ENCODE peak calls at places on chromosomes 13 and 19, in seven cellular contexts. R is stomach, X is HepG2, N is sigmoid colon, K is suprapubic skin, F is HL-60, J is transverse colon. Q is an unnamed sample.

GRCh38 chr19:40659566-40659965 is 30.9 kb downstream of the NUMBL start:
- DNase-seq in N (no peak), F (no peak), J (no peak), X (no peak), K (no peak), R (no peak), Q (no peak)

GRCh38 chr19:3374369-3375112 is 8.2 kb downstream of the NFIC start:
- DNase-seq in N (peak), K (no peak), X (no peak), J (no peak), R (peak), F (no peak), Q (no peak)

GRCh38 chr19:12995596-12996541 is 594 bp downstream of the NFIX start:
- DNase-seq in X (no peak), K (no peak), N (no peak), R (no peak), J (no peak), F (peak), Q (no peak)

GRCh38 chr13:75195479-75196111 is 286.4 kb downstream of the TBC1D4 start:
- DNase-seq in N (no peak), F (no peak), R (no peak), X (no peak), J (no peak), K (no peak), Q (no peak)

GRCh38 chr13:111650626-111651025 is 330.2 kb downstream of the TEX29 start:
- DNase-seq in R (no peak), X (no peak), K (peak), N (no peak), F (no peak), J (no peak), Q (no peak)

GRCh38 chr19:12513531-12514061 is 29.0 kb upstream of the ZNF709 start:
- DNase-seq in K (no peak), R (no peak), X (no peak), N (no peak), F (no peak), J (no peak), Q (no peak)

GRCh38 chr13:26646603-26647002 is 89.1 kb downstream of the WASF3 start:
- DNase-seq in X (no peak), R (no peak), N (no peak), J (no peak), F (no peak), K (no peak), Q (no peak)

GRCh38 chr19:2887391-2887914 is 13.3 kb upstream of the ZNF57 start:
- DNase-seq in N (no peak), R (no peak), X (peak), J (no peak), K (no peak), F (peak), Q (peak)

GRCh38 chr19:14059093-14059480 is 2.8 kb downstream of the PALM3 start:
- DNase-seq in J (peak), N (no peak), X (no peak), K (no peak), F (no peak), R (peak), Q (no peak)

GRCh38 chr19:14059652-14060155 is 2.2 kb downstream of the PALM3 start:
- DNase-seq in J (no peak), R (no peak), K (no peak), N (no peak), X (peak), F (no peak), Q (no peak)

GRCh38 chr19:14056069-14056666 is 5.7 kb downstream of the PALM3 start:
- DNase-seq in R (no peak), F (no peak), K (no peak), J (no peak), X (no peak), N (no peak), Q (no peak)

GRCh38 chr19:14056741-14057356 is 5.0 kb downstream of the PALM3 start:
- DNase-seq in F (no peak), N (no peak), X (no peak), K (no peak), J (no peak), R (no peak), Q (no peak)

GRCh38 chr19:14058182-14059092 is 3.4 kb downstream of the PALM3 start:
- DNase-seq in J (no peak), X (no peak), F (no peak), N (no peak), K (no peak), R (no peak), Q (no peak)
- H3K4me3 ChIP-seq in J (no peak), X (no peak), F (no peak), N (no peak), K (no peak), R (peak), Q (no peak)

DNA sequence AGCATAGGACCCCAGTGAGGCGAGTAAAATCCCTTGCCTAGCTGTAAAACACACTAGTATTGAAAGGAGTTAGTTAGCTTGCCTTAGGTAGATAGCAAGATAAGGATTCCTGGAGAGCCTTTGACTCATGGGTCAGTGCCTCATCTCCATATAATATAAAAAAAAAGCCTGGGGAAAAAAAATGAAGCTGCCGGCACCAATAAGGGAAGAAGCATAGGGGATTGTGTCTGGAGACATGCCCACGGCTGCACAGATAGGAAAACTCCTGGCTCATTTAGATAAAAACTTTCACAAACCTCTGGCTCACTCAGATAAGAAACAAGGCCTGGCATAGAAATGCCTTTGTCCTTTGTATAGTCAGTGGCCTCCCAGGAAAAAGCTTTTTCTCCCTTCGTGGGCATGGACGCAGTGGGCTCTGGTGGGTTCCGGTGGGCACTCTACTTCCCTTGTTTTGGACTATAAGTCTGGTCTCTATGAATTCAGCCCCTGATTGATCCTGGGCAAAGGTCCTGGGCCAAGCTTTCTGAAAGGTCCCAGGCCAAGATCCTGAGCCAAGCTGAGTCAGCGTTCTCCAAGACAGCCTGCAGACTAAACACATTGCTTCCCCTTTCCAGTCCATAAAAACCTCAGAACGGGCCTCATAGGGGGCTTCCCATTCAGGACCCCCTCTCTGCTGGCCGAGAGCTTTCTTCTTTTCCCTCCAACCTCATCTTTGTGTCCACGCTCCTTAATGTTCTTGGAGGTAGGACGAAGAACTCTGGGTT is 4.9 kb upstream of the OR7A17 start:
- DNase-seq in K (no peak), F (no peak), J (peak), R (no peak), N (peak), X (no peak), Q (no peak)
- TF ChIP-seq POLR2AphosphoS5 in K (no peak), F (no peak), J (no peak), R (no peak), N (no peak), X (no peak), Q (no peak)

GRCh38 chr19:57817976-57818375 is 3.3 kb upstream of the ZNF552 start:
- DNase-seq in J (no peak), X (no peak), F (no peak), K (no peak), R (no peak), N (no peak), Q (no peak)

GRCh38 chr19:57815247-57816075 is 748 bp upstream of the ZNF552 start:
- DNase-seq in X (no peak), J (no peak), K (peak), R (peak), N (no peak), F (no peak), Q (no peak)

GRCh38 chr19:57820599-57820998 is 5.9 kb upstream of the ZNF552 start:
- DNase-seq in R (no peak), J (no peak), F (no peak), X (no peak), N (no peak), K (no peak), Q (no peak)

GRCh38 chr19:57816652-57817051 is 1.9 kb upstream of the ZNF552 start:
- DNase-seq in N (no peak), R (no peak), J (no peak), K (no peak), X (no peak), F (no peak), Q (no peak)

DNA sequence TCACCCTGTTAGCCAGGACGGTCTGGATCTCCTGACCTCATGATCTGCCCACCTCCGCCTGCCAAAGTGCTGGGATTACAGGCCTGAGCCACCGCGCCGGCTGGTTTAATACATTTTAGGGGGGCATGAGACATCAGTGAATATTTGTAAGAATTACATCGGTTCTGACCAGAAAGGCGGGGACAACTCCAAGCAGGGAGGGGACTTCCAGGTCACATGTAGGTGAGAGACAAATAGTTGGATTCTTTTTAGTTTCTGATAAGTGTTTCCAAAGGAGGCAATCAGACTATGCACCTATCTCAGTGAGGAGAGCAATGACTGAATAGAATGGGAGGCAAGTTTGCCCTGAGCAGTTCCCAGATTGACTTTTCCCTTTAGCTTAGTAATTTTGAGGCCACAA is 3.7 kb upstream of the ZNF552 start:
- DNase-seq in X (peak), J (no peak), R (no peak), F (no peak), K (no peak), N (no peak), Q (no peak)
- H3K4me3 ChIP-seq in X (no peak), J (no peak), R (no peak), F (no peak), K (no peak), N (no peak), Q (no peak)

DNA sequence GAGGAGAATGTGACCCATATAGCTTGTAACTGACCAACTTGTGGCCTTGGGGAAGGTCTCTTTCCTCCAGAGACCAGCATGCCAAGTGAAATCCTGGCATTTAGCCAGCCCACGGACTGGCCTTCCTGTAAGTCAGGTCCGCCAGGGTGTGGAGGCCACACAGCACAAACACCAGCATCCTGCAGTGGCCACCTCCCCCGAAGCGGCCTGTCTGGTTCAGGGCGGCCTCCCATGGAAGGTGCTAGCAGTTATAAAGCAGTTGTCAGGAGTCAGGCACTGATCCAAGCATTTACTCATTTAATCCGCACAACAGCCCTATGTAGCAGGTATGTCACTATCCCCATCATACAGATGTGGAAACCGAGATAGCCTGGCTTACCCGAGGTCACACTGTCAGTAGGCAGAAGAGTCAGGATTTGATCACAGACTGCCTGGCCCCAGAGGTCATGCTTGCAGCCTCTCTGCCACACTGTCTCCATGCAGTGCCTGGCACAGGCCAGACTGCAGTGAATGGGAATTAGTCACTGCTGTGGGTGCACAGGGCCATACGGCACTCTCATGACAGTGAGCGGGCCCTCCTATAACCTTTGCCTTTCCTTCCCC is 36.7 kb downstream of the CAPN12 start:
- DNase-seq in J (no peak), R (peak), F (no peak), K (peak), N (peak), X (peak), Q (peak)
- TF ChIP-seq POLR2AphosphoS5 in J (no peak), R (no peak), F (no peak), K (no peak), N (peak), X (no peak), Q (peak)

GRCh38 chr19:18291019-18291524 is 9.7 kb upstream of the JUND start:
- DNase-seq in J (no peak), N (no peak), K (no peak), F (no peak), R (no peak), X (no peak), Q (no peak)
- H3K4me3 ChIP-seq in J (peak), N (peak), K (peak), F (peak), R (peak), X (no peak), Q (peak)

GRCh38 chr19:6374179-6374709 is 1.5 kb downstream of the PSPN start:
- DNase-seq in R (no peak), X (no peak), K (no peak), N (peak), J (no peak), F (no peak), Q (no peak)

GRCh38 chr19:6373813-6374108 is 1.2 kb downstream of the ALKBH7 start:
- DNase-seq in N (no peak), J (no peak), K (no peak), F (no peak), X (no peak), R (no peak), Q (no peak)

GRCh38 chr19:6373096-6373812 is 660 bp downstream of the ALKBH7 start:
- DNase-seq in X (peak), K (peak), N (peak), F (peak), J (peak), R (peak), Q (peak)

GRCh38 chr19:6374711-6375410 is 872 bp downstream of the PSPN start:
- DNase-seq in K (no peak), X (no peak), N (no peak), R (no peak), F (no peak), J (no peak), Q (no peak)

GRCh38 chr19:6372594-6373095 is at the start of gene ALKBH7:
- DNase-seq in K (peak), X (peak), F (peak), R (peak), N (peak), J (peak), Q (peak)
- TF ChIP-seq POLR2AphosphoS5 in K (no peak), X (peak), F (peak), R (no peak), N (peak), J (peak), Q (peak)

Q was measured in prostate gland.